ENCODE peak calls at places on chromosome 6, in eight cellular contexts. One of them, this sample, is unnamed.

GRCh38 chr6:35146453-35146852 is 5.3 kb upstream of the TCP11 start:
- DNase-seq in pancreas: peak; percentile 63
- DNase-seq in neuronal stem cell: no peak
- DNase-seq in body of pancreas: peak; percentile 38
- DNase-seq in heart left ventricle: peak; percentile 41
- DNase-seq in neural progenitor cell: peak; percentile 71
- DNase-seq in ovary: no peak
- DNase-seq in IMR-90: peak; percentile 55
- DNase-seq in this sample: peak; percentile 79

GRCh38 chr6:44080561-44081521 is 46.4 kb downstream of the MRPL14 start:
- DNase-seq in IMR-90: no peak
- DNase-seq in neural progenitor cell: peak; percentile 72
- DNase-seq in ovary: no peak
- DNase-seq in pancreas: peak; percentile 38
- DNase-seq in body of pancreas: no peak
- DNase-seq in heart left ventricle: no peak
- DNase-seq in neuronal stem cell: no peak
- DNase-seq in this sample: no peak

GRCh38 chr6:136113736-136114173 is 136.4 kb downstream of the MTFR2 start:
- DNase-seq in heart left ventricle: peak; percentile 75
- DNase-seq in neural progenitor cell: peak; percentile 77
- DNase-seq in ovary: no peak
- DNase-seq in neuronal stem cell: peak; percentile 63
- DNase-seq in pancreas: no peak
- DNase-seq in body of pancreas: peak; percentile 55
- DNase-seq in IMR-90: peak; percentile 93
- DNase-seq in this sample: no peak

GRCh38 chr6:129920103-129920798 is 59.1 kb upstream of the TMEM244 start:
- DNase-seq in ovary: no peak
- DNase-seq in neuronal stem cell: no peak
- DNase-seq in IMR-90: peak; percentile 48
- DNase-seq in body of pancreas: no peak
- DNase-seq in heart left ventricle: no peak
- DNase-seq in pancreas: no peak
- DNase-seq in neural progenitor cell: no peak
- DNase-seq in this sample: no peak

GRCh38 chr6:73585566-73586415 is 65.0 kb upstream of the EEF1A1 start:
- DNase-seq in heart left ventricle: no peak
- DNase-seq in pancreas: no peak
- DNase-seq in neuronal stem cell: no peak
- DNase-seq in ovary: peak; percentile 16
- DNase-seq in neural progenitor cell: no peak
- DNase-seq in body of pancreas: peak; percentile 80
- DNase-seq in IMR-90: peak; percentile 85
- DNase-seq in this sample: peak; percentile 31

GRCh38 chr6:125858427-125859320 is 67.9 kb downstream of the NCOA7 start:
- DNase-seq in heart left ventricle: peak; percentile 29
- DNase-seq in ovary: peak; percentile 19
- DNase-seq in neural progenitor cell: peak; percentile 83
- DNase-seq in neuronal stem cell: peak; percentile 62
- DNase-seq in body of pancreas: peak; percentile 71
- DNase-seq in IMR-90: peak; percentile 80
- DNase-seq in pancreas: no peak
- DNase-seq in this sample: no peak

GRCh38 chr6:169859978-169860703 is 108.7 kb downstream of the ERMARD start:
- DNase-seq in body of pancreas: no peak
- DNase-seq in neural progenitor cell: no peak
- DNase-seq in heart left ventricle: no peak
- DNase-seq in ovary: no peak
- DNase-seq in pancreas: peak; percentile 49
- DNase-seq in IMR-90: no peak
- DNase-seq in neuronal stem cell: no peak
- DNase-seq in this sample: no peak

GRCh38 chr6:122033564-122034181 is 365.8 kb upstream of the HSF2 start:
- DNase-seq in body of pancreas: peak; percentile 5
- DNase-seq in IMR-90: peak; percentile 70
- DNase-seq in ovary: no peak
- DNase-seq in heart left ventricle: no peak
- DNase-seq in pancreas: no peak
- DNase-seq in neural progenitor cell: peak; percentile 82
- DNase-seq in neuronal stem cell: peak; percentile 54
- DNase-seq in this sample: peak; percentile 54

GRCh38 chr6:56661298-56661697 is 18.6 kb upstream of the DST start:
- DNase-seq in neural progenitor cell: peak; percentile 61
- DNase-seq in ovary: no peak
- DNase-seq in body of pancreas: no peak
- DNase-seq in neuronal stem cell: no peak
- DNase-seq in heart left ventricle: no peak
- DNase-seq in IMR-90: no peak
- DNase-seq in pancreas: no peak
- DNase-seq in this sample: no peak

GRCh38 chr6:75524322-75524972 is 30.8 kb upstream of the FILIP1 start:
- DNase-seq in neuronal stem cell: no peak
- DNase-seq in ovary: no peak
- DNase-seq in neural progenitor cell: peak; percentile 6
- DNase-seq in pancreas: no peak
- DNase-seq in IMR-90: peak; percentile 96
- DNase-seq in heart left ventricle: no peak
- DNase-seq in body of pancreas: peak; percentile 6
- DNase-seq in this sample: peak; percentile 80

GRCh38 chr6:27312146-27312949 is at the start of gene POM121L2:
- DNase-seq in heart left ventricle: peak; percentile 28
- DNase-seq in ovary: no peak
- DNase-seq in pancreas: peak; percentile 79
- DNase-seq in neural progenitor cell: peak; percentile 84
- DNase-seq in body of pancreas: peak; percentile 85
- DNase-seq in neuronal stem cell: no peak
- DNase-seq in IMR-90: peak; percentile 28
- DNase-seq in this sample: no peak

DNA sequence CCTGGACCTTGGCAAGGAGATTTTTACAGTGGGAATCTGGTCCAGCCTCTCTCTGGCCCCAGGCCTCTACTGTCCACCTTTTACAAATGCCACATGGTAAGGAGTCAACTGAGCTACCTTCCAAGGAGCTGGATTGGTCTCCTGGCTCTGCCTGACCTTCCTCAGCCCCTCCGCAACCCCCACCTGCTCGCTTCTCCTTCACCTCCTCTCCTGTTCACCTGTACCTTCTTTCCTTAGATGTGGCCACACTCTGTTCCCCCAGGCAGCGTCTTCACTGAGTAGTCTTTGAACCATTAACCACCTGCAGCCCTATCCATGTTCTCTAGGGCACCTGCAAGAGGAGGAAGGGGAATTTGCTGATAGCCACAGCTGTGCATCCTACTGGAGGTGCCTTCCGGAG is 55.3 kb upstream of the DDR1 start:
- DNase-seq in neuronal stem cell: no peak
- DNase-seq in ovary: no peak
- DNase-seq in IMR-90: no peak
- DNase-seq in pancreas: peak; percentile 27
- DNase-seq in neural progenitor cell: no peak
- DNase-seq in body of pancreas: no peak
- DNase-seq in heart left ventricle: no peak
- DNase-seq in this sample: no peak
- H3K4me1 ChIP-seq in neuronal stem cell: peaks cover 9% of the 10 kb centered on the region
- H3K4me1 ChIP-seq in ovary: peaks cover 3% of the 10 kb centered on the region
- H3K4me1 ChIP-seq in IMR-90: peaks cover 16% of the 10 kb centered on the region
- H3K4me1 ChIP-seq in pancreas: no peaks in the 10 kb centered on the region
- H3K4me1 ChIP-seq in neural progenitor cell: peaks cover 11% of the 10 kb centered on the region
- H3K4me1 ChIP-seq in body of pancreas: peaks cover 15% of the 10 kb centered on the region
- H3K4me1 ChIP-seq in heart left ventricle: peaks cover 23% of the 10 kb centered on the region
- H3K4me1 ChIP-seq in this sample: peaks cover 17% of the 10 kb centered on the region

GRCh38 chr6:834190-834589 is 141.3 kb upstream of the EXOC2 start:
- DNase-seq in IMR-90: no peak
- DNase-seq in ovary: no peak
- DNase-seq in neural progenitor cell: no peak
- DNase-seq in body of pancreas: no peak
- DNase-seq in pancreas: no peak
- DNase-seq in neuronal stem cell: no peak
- DNase-seq in heart left ventricle: no peak
- DNase-seq in this sample: no peak

GRCh38 chr6:829646-830045 is 136.7 kb upstream of the EXOC2 start:
- DNase-seq in pancreas: no peak
- DNase-seq in body of pancreas: no peak
- DNase-seq in neural progenitor cell: peak; percentile 45
- DNase-seq in heart left ventricle: no peak
- DNase-seq in IMR-90: no peak
- DNase-seq in ovary: no peak
- DNase-seq in neuronal stem cell: no peak
- DNase-seq in this sample: no peak

GRCh38 chr6:834879-835278 is 141.9 kb upstream of the EXOC2 start:
- DNase-seq in IMR-90: no peak
- DNase-seq in body of pancreas: no peak
- DNase-seq in pancreas: no peak
- DNase-seq in heart left ventricle: no peak
- DNase-seq in neural progenitor cell: no peak
- DNase-seq in neuronal stem cell: no peak
- DNase-seq in ovary: no peak
- DNase-seq in this sample: no peak

GRCh38 chr6:827431-827830 is 134.5 kb upstream of the EXOC2 start:
- DNase-seq in body of pancreas: no peak
- DNase-seq in neuronal stem cell: no peak
- DNase-seq in IMR-90: no peak
- DNase-seq in heart left ventricle: no peak
- DNase-seq in pancreas: no peak
- DNase-seq in ovary: no peak
- DNase-seq in neural progenitor cell: no peak
- DNase-seq in this sample: no peak

GRCh38 chr6:830667-831327 is 137.9 kb upstream of the EXOC2 start:
- DNase-seq in ovary: no peak
- DNase-seq in body of pancreas: no peak
- DNase-seq in neural progenitor cell: no peak
- DNase-seq in IMR-90: no peak
- DNase-seq in neuronal stem cell: no peak
- DNase-seq in heart left ventricle: no peak
- DNase-seq in pancreas: no peak
- DNase-seq in this sample: no peak
- H3K9me3 ChIP-seq in ovary: no peaks in the 10 kb centered on the region
- H3K9me3 ChIP-seq in body of pancreas: no peaks in the 10 kb centered on the region
- H3K9me3 ChIP-seq in neural progenitor cell: peaks cover 13% of the 10 kb centered on the region
- H3K9me3 ChIP-seq in IMR-90: peaks cover 3% of the 10 kb centered on the region
- H3K9me3 ChIP-seq in neuronal stem cell: peaks cover 16% of the 10 kb centered on the region
- H3K9me3 ChIP-seq in heart left ventricle: peaks cover 6% of the 10 kb centered on the region
- H3K9me3 ChIP-seq in pancreas: no peaks in the 10 kb centered on the region
- H3K9me3 ChIP-seq in this sample: no peaks in the 10 kb centered on the region

DNA sequence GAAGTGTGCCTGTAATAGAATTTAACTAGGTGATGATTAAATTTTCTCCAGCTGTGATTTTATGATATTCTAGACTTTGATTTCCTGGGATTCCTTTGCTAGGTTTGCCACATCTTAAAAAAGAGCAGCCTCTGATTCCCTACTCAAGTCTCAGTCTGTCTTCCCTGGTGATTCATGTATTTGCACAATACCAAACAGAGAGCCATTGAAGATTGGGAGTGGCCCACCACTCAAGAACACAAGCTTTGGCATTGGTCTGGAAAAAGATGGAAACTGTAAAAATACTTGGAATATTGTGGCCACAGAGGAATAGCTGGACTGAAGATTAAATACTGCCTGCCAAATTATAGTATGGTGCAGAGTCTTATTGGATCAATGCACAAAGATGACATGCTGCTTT is 32.9 kb downstream of the PTCHD4 start:
- DNase-seq in heart left ventricle: no peak
- DNase-seq in IMR-90: no peak
- DNase-seq in body of pancreas: no peak
- DNase-seq in neuronal stem cell: no peak
- DNase-seq in ovary: no peak
- DNase-seq in pancreas: no peak
- DNase-seq in neural progenitor cell: no peak
- DNase-seq in this sample: no peak
- H3K4me3 ChIP-seq in heart left ventricle: no peak overlapping the region
- H3K4me3 ChIP-seq in IMR-90: no peak overlapping the region
- H3K4me3 ChIP-seq in body of pancreas: no peak overlapping the region
- H3K4me3 ChIP-seq in neuronal stem cell: no peak overlapping the region
- H3K4me3 ChIP-seq in ovary: no peak overlapping the region
- H3K4me3 ChIP-seq in pancreas: no peak overlapping the region
- H3K4me3 ChIP-seq in neural progenitor cell: no peak overlapping the region
- H3K4me3 ChIP-seq in this sample: no peak overlapping the region

GRCh38 chr6:47151232-47151898 is 109.2 kb upstream of the ADGRF1 start:
- DNase-seq in heart left ventricle: no peak
- DNase-seq in neural progenitor cell: no peak
- DNase-seq in IMR-90: no peak
- DNase-seq in body of pancreas: no peak
- DNase-seq in pancreas: no peak
- DNase-seq in neuronal stem cell: no peak
- DNase-seq in ovary: no peak
- DNase-seq in this sample: no peak

GRCh38 chr6:47149070-47149469 is 106.9 kb upstream of the ADGRF1 start:
- DNase-seq in ovary: no peak
- DNase-seq in IMR-90: no peak
- DNase-seq in pancreas: no peak
- DNase-seq in body of pancreas: no peak
- DNase-seq in heart left ventricle: no peak
- DNase-seq in neural progenitor cell: no peak
- DNase-seq in neuronal stem cell: no peak
- DNase-seq in this sample: no peak

GRCh38 chr6:47147175-47147727 is 105.1 kb upstream of the ADGRF1 start:
- DNase-seq in ovary: no peak
- DNase-seq in IMR-90: no peak
- DNase-seq in neuronal stem cell: no peak
- DNase-seq in body of pancreas: no peak
- DNase-seq in pancreas: no peak
- DNase-seq in neural progenitor cell: no peak
- DNase-seq in heart left ventricle: no peak
- DNase-seq in this sample: no peak

GRCh38 chr6:47147836-47148344 is 105.8 kb upstream of the ADGRF1 start:
- DNase-seq in IMR-90: no peak
- DNase-seq in neural progenitor cell: no peak
- DNase-seq in pancreas: no peak
- DNase-seq in ovary: no peak
- DNase-seq in neuronal stem cell: no peak
- DNase-seq in body of pancreas: no peak
- DNase-seq in heart left ventricle: no peak
- DNase-seq in this sample: no peak

DNA sequence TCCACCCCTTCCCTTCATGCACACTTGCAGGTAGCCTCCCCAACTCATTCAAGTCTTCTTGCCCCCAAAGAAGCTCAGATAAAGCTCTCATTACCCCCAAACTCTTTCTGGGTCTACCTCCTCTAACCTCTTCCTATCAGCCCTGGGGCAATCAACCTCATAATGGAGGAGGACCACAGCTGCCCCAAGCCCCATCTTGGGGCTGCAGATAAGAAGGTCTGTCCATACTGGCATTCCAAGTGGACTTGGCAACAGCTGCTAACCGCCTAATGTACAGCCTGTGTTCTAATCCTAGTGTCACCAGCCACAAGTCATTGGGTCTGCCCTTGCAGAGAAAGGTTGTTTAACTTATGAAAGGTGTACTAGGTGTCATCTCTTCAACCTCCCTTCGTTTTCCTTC is 107.4 kb upstream of the ADGRF1 start:
- DNase-seq in IMR-90: no peak
- DNase-seq in neuronal stem cell: no peak
- DNase-seq in heart left ventricle: no peak
- DNase-seq in pancreas: no peak
- DNase-seq in neural progenitor cell: no peak
- DNase-seq in body of pancreas: no peak
- DNase-seq in ovary: no peak
- DNase-seq in this sample: no peak
- H3K4me1 ChIP-seq in IMR-90: peaks cover 27% of the 10 kb centered on the region
- H3K4me1 ChIP-seq in neuronal stem cell: peaks cover 23% of the 10 kb centered on the region
- H3K4me1 ChIP-seq in heart left ventricle: peaks cover 20% of the 10 kb centered on the region
- H3K4me1 ChIP-seq in pancreas: peaks cover 5% of the 10 kb centered on the region
- H3K4me1 ChIP-seq in neural progenitor cell: peaks cover 12% of the 10 kb centered on the region
- H3K4me1 ChIP-seq in body of pancreas: peaks cover 31% of the 10 kb centered on the region
- H3K4me1 ChIP-seq in ovary: no peaks in the 10 kb centered on the region
- H3K4me1 ChIP-seq in this sample: peaks cover 2% of the 10 kb centered on the region